ENCODE peak calls at places on chromosomes 4 and X, in five cellular contexts. J is right lobe of liver, R is prostate gland, X is lower lobe of right lung, I is esophagus muscularis mucosa. L is an unnamed sample.

GRCh38 chr4:116639070-116639577 is 446.3 kb downstream of the TRAM1L1 start:
- DNase-seq in I (no peak), J (no peak), X (no peak), R (no peak), L (no peak)

GRCh38 chr4:23023121-23023520 is 330.4 kb downstream of the GBA3 start:
- DNase-seq in I (no peak), R (no peak), X (no peak), J (no peak), L (no peak)

GRCh38 chrX:134936542-134936941 is 54.2 kb upstream of the SMIM10 start:
- DNase-seq in J (no peak), R (no peak), I (no peak), X (no peak), L (no peak)

GRCh38 chr4:85732124-85732523 is 257.2 kb downstream of the ARHGAP24 start:
- DNase-seq in R (no peak), I (no peak), X (no peak), J (no peak), L (no peak)

GRCh38 chr4:48254381-48255072 is 15.1 kb downstream of the TEC start:
- DNase-seq in J (peak), I (no peak), X (no peak), R (no peak), L (no peak)

GRCh38 chr4:95204873-95205272 is 343.9 kb downstream of the UNC5C start:
- DNase-seq in X (no peak), J (no peak), I (no peak), R (no peak), L (no peak)

GRCh38 chr4:121182296-121182695 is 18.2 kb upstream of the TNIP3 start:
- DNase-seq in I (no peak), X (no peak), J (no peak), R (peak), L (no peak)

GRCh38 chrX:8851487-8851886 is 50.3 kb upstream of the FAM9A start:
- DNase-seq in X (no peak), R (no peak), I (no peak), J (no peak), L (no peak)

GRCh38 chrX:39972340-39972739 is 125.4 kb downstream of the BCOR start:
- DNase-seq in R (no peak), I (no peak), J (no peak), X (no peak), L (no peak)

DNA sequence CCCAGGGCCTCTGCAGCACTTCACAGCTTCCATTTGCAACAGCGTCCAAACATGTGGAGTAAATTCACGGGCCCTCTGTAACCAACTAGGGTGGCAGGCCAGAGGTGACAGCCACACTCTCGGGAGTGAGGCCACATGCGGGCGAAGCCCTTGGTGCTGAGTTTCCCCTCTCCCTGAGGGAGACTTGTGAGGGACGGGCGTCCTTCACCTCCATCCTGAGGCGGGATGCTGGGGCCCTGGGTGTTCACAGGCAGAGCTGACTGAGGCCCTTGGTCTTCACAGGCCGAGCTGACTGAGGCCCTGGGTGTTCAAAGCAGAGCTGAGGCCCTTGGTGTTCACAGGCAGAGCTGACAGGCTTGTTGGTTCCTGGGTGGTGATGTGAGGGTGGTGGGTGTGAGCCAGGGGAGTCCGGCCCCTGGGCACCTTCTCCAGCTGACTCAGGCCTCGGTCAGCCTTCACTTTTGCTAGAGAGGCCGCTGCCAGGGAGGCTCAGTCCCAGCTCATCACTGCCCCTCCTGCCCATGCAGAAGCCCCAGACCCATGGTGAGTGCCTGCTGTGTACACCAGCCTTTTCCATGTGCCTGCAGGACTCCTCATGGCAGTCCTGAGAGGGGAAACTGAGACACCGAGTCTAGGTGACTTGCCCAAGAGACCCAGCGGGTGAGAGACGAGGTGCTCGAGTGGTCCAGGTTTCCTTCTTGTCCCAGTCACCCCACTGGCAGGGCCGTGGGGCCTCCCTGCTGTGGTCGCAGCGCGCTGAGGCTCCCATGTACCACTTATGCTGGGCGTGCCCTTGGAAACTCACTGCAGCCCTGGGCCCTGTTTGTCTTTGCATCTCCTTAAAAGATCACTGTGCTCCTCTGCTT is 8.5 kb downstream of the WFS1 start:
- DNase-seq in X (no peak), I (no peak), J (no peak), R (no peak), L (no peak)
- H3K4me3 ChIP-seq in X (no peak), I (no peak), J (no peak), R (no peak), L (no peak)

GRCh38 chr4:157911662-157912061 is 261.2 kb downstream of the GASK1B start:
- DNase-seq in J (no peak), I (no peak), R (no peak), X (no peak), L (no peak)

GRCh38 chr4:157907224-157907623 is 265.6 kb downstream of the GASK1B start:
- DNase-seq in R (no peak), J (no peak), X (no peak), I (no peak), L (no peak)

GRCh38 chr4:157912212-157912611 is 260.6 kb downstream of the GASK1B start:
- DNase-seq in X (no peak), J (no peak), I (no peak), R (no peak), L (no peak)
- TF ChIP-seq CTCF in X (no peak), J (no peak), I (no peak), R (no peak), L (no peak)

GRCh38 chrX:12994321-12994720 is 19.4 kb downstream of the TMSB4X start:
- DNase-seq in R (no peak), I (no peak), J (no peak), X (no peak), L (no peak)
- H3K27ac ChIP-seq in R (no peak), I (no peak), J (no peak), X (no peak), L (no peak)

DNA sequence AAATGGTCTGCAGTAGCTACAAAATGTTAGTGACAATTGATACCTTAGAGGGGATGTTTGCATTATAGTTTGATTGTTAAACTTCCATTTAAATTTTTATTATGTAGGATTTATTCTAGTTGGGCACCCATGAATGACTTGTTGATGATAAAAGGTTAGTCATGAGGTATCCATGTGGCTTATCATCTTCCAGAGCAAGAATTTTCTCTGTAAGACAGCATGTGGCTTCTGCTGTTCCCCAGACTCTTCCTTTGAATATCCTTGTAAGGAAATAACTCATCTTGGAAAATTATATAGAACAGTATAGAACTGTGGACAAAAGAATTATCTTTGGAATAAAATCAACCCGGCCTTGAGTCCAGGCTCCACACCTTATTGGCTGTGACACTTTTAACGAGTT is 40.1 kb upstream of the KLHL8 start:
- DNase-seq in X (no peak), R (no peak), J (no peak), I (no peak), L (no peak)
- H3K4me3 ChIP-seq in X (no peak), R (no peak), J (no peak), I (no peak), L (no peak)

DNA sequence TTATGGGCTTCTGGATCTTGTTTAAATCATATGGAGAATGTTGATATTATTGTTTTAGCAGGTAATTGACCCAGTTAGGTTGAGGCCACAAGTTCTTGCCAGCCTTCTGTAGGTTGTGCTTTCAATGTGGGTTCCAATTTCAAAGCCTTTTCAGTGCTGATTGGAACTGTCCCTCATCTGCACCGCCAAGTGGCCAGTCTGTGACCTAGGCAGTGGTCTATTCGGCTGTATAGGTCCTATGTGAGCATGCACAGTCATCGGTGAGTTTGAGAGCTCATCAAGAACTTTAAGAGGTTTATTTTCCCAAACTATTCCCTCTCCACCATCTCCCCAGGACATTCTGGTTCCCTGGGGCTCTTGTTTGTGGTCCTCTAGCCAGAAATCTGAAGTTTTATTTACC is 35.7 kb downstream of the DDX53 start:
- DNase-seq in X (no peak), J (no peak), R (no peak), I (no peak), L (no peak)
- TF ChIP-seq CTCF in X (no peak), J (no peak), R (no peak), I (no peak), L (no peak)

GRCh38 chrX:105894721-105895120 is 72.4 kb downstream of the NRK start:
- DNase-seq in X (no peak), I (no peak), R (no peak), J (no peak), L (no peak)
- H3K27ac ChIP-seq in X (no peak), I (no peak), R (no peak), J (no peak), L (no peak)

DNA sequence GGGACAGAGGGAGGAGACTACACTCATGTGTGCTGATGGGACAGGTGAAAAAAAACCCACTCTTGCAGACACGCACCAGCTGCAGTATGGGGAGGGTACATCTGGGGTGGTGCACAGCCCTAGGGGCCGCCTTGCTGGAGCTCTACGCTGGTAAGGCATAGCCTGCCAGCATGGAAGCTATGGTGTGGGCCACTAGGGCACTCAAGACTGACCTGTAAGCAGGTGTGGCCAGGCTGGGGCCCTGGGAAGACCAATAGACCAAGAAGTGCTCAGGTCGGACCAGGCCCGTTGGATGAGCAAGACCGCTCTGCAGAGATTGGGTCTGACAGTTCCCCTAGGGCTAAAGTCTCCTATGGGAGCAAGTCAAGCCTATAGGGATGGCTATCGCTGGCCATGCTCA is 314.8 kb downstream of the FAM47A start:
- DNase-seq in X (no peak), R (no peak), J (no peak), I (no peak), L (no peak)
- H3K4me3 ChIP-seq in X (no peak), R (no peak), J (no peak), I (no peak), L (no peak)

GRCh38 chr4:145482209-145483021 is 762 bp downstream of the SMAD1 start:
- DNase-seq in R (peak), J (peak), X (peak), I (no peak), L (no peak)
- TF ChIP-seq CTCF in R (no peak), J (no peak), X (no peak), I (no peak), L (no peak)

GRCh38 chrX:1485033-1485432 is 32.3 kb upstream of the ASMTL start:
- DNase-seq in X (no peak), J (no peak), R (no peak), I (no peak), L (peak)

GRCh38 chrX:1487401-1487800 is 34.7 kb upstream of the ASMTL start:
- DNase-seq in X (no peak), R (no peak), I (no peak), J (peak), L (peak)

GRCh38 chrX:1488141-1488540 is 35.4 kb upstream of the ASMTL start:
- DNase-seq in X (no peak), R (no peak), I (no peak), J (no peak), L (peak)

GRCh38 chrX:1486177-1486576 is 33.5 kb upstream of the ASMTL start:
- DNase-seq in I (no peak), J (peak), R (no peak), X (no peak), L (no peak)

DNA sequence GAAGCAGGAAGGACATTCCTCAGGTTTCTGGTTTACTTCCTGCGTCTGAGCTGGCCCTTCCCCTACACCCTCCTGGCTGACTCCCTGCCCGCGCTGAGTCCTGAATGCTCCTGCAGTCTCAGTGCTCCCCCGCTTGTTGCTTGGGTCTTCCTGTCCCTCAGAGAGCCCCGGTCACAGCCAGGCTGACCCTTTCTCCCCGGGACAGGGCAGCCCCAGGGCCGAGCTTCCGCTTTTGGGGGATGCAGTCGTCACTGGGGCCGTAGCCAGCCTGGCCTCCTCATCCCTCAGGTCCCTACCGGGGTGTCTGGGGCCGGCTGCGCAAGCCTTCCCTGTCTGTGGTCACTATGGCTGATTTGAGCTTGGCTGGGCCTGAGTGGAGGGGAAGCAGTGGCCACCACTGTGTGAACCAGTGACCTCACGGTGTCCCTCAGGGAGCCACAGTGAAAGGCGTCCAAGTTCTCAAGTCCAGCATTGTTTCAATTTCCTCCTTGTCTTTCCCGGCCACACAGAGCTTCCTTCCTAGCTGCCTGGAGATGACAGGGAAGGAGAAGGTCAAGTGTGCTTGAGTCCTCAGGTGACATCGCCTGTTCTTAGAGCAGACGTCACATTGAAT is 34.1 kb upstream of the ASMTL start:
- DNase-seq in J (peak), R (no peak), I (no peak), X (no peak), L (no peak)
- H3K27ac ChIP-seq in J (no peak), R (no peak), I (peak), X (peak), L (peak)